ENCODE peak calls at places on chromosomes 2 and 18, in seven cellular contexts. V, T, M, D, L, U and E are unnamed samples.
A peak's percentile ranks its signal among the peaks of the same experiment; 100 is the strongest.

GRCh38 chr18:58954986-58955385 is 90.3 kb downstream of the ZNF532 start:
- DNase-seq in V (no peak), U (no peak), M (no peak), L (no peak), T (no peak), D (no peak), E (no peak)

GRCh38 chr2:191582355-191582754 is 95.6 kb upstream of the NABP1 start:
- DNase-seq in L (no peak), T (no peak), V (peak; percentile 96), U (no peak), M (no peak), D (no peak), E (no peak)

GRCh38 chr2:145123606-145124005 is 603.7 kb upstream of the ZEB2 start:
- DNase-seq in V (no peak), M (peak; percentile 9), D (peak; percentile 56), L (peak; percentile 63), T (no peak), U (no peak), E (no peak)

GRCh38 chr18:70329076-70329475 is 40.2 kb downstream of the SOCS6 start:
- DNase-seq in V (no peak), D (no peak), M (no peak), L (no peak), T (no peak), U (no peak), E (no peak)

GRCh38 chr2:165959371-165959770 is 5.8 kb upstream of the TTC21B start:
- DNase-seq in T (no peak), L (no peak), D (no peak), V (no peak), M (no peak), U (no peak), E (no peak)

GRCh38 chr18:30623401-30624065 is 419.0 kb downstream of the DSC3 start:
- DNase-seq in T (no peak), U (no peak), V (peak; percentile 70), L (no peak), M (no peak), D (no peak), E (no peak)

GRCh38 chr18:59874166-59874565 is 25.6 kb upstream of the PMAIP1 start:
- DNase-seq in V (peak; percentile 74), U (no peak), T (no peak), D (no peak), L (no peak), M (no peak), E (no peak)

GRCh38 chr18:79529991-79530390 is 134.3 kb downstream of the NFATC1 start:
- DNase-seq in M (no peak), T (no peak), L (no peak), D (peak; percentile 49), U (no peak), V (no peak), E (no peak)

GRCh38 chr2:58702302-58702696 is 461.2 kb upstream of the FANCL start:
- DNase-seq in L (no peak), M (no peak), T (no peak), V (peak; percentile 79), U (no peak), D (no peak), E (no peak)

GRCh38 chr18:69845588-69846506 is 101.8 kb downstream of the CD226 start:
- DNase-seq in M (no peak), V (no peak), L (peak; percentile 7), D (no peak), T (no peak), U (no peak), E (no peak)

GRCh38 chr2:121881950-121882349 is 126.5 kb downstream of the TSN start:
- DNase-seq in L (no peak), M (no peak), V (no peak), T (no peak), U (no peak), D (no peak), E (no peak)

GRCh38 chr2:64386676-64387075 is 67.3 kb upstream of the LGALSL start:
- DNase-seq in L (no peak), V (no peak), D (no peak), M (no peak), U (no peak), T (no peak), E (no peak)

GRCh38 chr18:57025525-57025924 is 121.4 kb upstream of the BOD1L2 start:
- DNase-seq in M (no peak), V (no peak), U (no peak), L (no peak), T (no peak), D (no peak), E (no peak)

GRCh38 chr2:69946351-69947077 is 14.9 kb downstream of the ASPRV1 start:
- DNase-seq in L (no peak), V (peak; percentile 95), D (no peak), T (no peak), M (no peak), U (no peak), E (no peak)

GRCh38 chr2:176138526-176139169 is 9.1 kb downstream of the HOXD8 start:
- DNase-seq in D (no peak), L (no peak), T (no peak), U (no peak), V (no peak), M (no peak), E (no peak)

GRCh38 chr2:97748397-97748796 is 35.0 kb downstream of the ZAP70 start:
- DNase-seq in U (no peak), T (peak; percentile 75), V (peak; percentile 25), D (no peak), M (no peak), L (peak; percentile 71), E (no peak)

GRCh38 chr2:45331034-45331786 is 279.9 kb downstream of the SRBD1 start:
- DNase-seq in V (peak; percentile 56), D (no peak), L (no peak), T (no peak), U (peak; percentile 58), M (no peak), E (no peak)

GRCh38 chr2:24469148-24469547 is 21.9 kb upstream of the NCOA1 start:
- DNase-seq in U (no peak), V (no peak), L (no peak), M (no peak), T (no peak), D (no peak), E (no peak)

GRCh38 chr2:140011287-140011686 is 1231.1 kb upstream of the NXPH2 start:
- DNase-seq in U (no peak), T (no peak), L (no peak), M (no peak), D (no peak), V (no peak), E (no peak)

GRCh38 chr2:175154670-175155082 is 13.3 kb downstream of the ATF2 start:
- DNase-seq in D (no peak), T (no peak), V (peak; percentile 93), U (no peak), L (no peak), M (no peak), E (no peak)

GRCh38 chr18:10234912-10235439 is 219.5 kb upstream of the APCDD1 start:
- DNase-seq in L (peak; percentile 35), D (no peak), M (no peak), T (no peak), V (no peak), U (no peak), E (peak; percentile 62)

GRCh38 chr18:54233228-54233625 is 8.8 kb upstream of the MBD2 start:
- DNase-seq in T (no peak), V (no peak), D (no peak), U (no peak), L (no peak), M (no peak), E (no peak)

GRCh38 chr2:39778233-39778632 is 825 bp downstream of the THUMPD2 start:
- DNase-seq in D (no peak), L (no peak), V (no peak), M (no peak), T (no peak), U (no peak), E (no peak)

GRCh38 chr18:45334188-45334587 is 281.1 kb upstream of the SLC14A2 start:
- DNase-seq in L (no peak), U (no peak), V (no peak), M (no peak), D (no peak), T (no peak), E (no peak)

GRCh38 chr18:41391616-41392610 is 563.1 kb upstream of the PIK3C3 start:
- DNase-seq in M (peak; percentile 12), V (peak; percentile 54), U (peak; percentile 24), D (peak; percentile 69), T (peak; percentile 85), L (peak; percentile 87), E (no peak)

GRCh38 chr2:159713691-159714585 is 1.6 kb downstream of the MARCHF7 start:
- DNase-seq in D (no peak), L (peak; percentile 15), T (no peak), V (peak; percentile 75), M (no peak), U (no peak), E (no peak)
- TF ChIP-seq CTCF in D (no peak), L (peak; percentile 14), T (no peak), V (no peak), M (no peak), U (no peak), E (no peak)

DNA sequence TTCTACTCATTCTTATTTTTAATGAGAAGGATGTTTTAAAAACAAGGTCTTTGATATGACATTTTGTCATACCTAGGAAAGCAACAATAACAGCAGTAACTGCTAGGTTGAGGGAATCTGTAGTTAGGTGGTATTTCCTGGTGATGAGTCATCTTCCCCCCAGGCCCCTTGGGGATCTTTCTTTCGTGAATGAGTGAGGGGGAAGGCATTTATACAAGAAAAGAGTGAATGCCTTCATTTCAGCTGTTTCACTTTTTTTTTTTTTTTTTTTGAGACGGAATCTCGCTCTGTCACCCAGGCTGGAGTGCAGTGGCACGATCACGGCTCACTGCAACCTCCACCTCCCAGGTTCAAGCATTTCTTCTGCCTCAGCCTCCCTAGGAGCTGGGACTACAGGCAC is 108.6 kb downstream of the MAP4K4 start:
- DNase-seq in U (no peak), M (no peak), T (no peak), V (peak; percentile 71), D (no peak), L (no peak), E (no peak)
- H3K4me1 ChIP-seq in U (no peaks in the 10 kb centered on the region), M (peaks cover 35% of the 10 kb centered on the region), T (peaks cover 42% of the 10 kb centered on the region), V (peaks cover 34% of the 10 kb centered on the region), D (peaks cover 29% of the 10 kb centered on the region), L (peaks cover 31% of the 10 kb centered on the region), E (peaks cover 28% of the 10 kb centered on the region)

DNA sequence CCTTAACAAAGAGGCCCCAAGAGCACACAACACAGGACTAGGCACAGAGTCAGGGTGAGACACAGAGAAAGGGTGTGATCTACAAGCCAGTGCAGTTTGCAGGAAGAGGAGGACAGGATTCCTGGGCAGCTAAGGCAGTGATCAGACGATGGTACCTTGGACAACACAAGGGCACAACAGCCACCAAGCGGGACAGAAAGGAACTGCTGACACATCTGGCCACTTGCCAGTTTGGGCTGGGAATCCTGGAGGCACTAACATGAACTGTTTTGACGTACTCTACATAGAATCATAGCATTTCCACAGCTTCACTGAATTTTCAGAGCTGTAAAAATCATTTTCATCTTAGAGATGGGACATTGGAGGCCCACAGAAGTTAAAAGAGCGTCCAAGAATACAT is 221.5 kb upstream of the SLC35G4 start:
- DNase-seq in T (peak; percentile 46), U (peak; percentile 75), D (no peak), V (peak; percentile 73), M (peak; percentile 73), L (peak; percentile 80), E (no peak)
- TF ChIP-seq CTCF in T (peak; percentile 38), U (peak; percentile 43), D (peak; percentile 22), V (peak; percentile 52), M (peak; percentile 62), L (peak; percentile 37), E (no peak)

DNA sequence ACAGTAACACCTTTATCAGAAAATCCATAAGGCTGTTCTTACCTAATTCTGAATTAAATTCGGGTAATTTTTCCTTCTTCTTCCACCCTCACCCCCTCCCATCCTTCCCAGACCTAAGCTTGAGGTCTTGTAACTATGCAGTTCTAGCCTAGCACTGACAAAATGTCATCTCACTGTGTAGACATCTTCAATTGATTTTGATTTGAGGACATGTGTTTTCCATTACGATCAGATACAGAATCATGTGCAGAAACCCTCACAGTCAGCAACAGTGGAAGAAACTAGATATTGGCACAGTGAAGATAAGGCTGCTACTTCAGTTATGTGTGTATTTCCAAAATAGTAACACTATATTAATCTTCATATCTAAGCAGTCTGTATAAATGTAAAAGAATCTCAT is 244.6 kb downstream of the THSD7B start:
- DNase-seq in L (no peak), T (no peak), M (no peak), D (no peak), U (no peak), V (no peak), E (no peak)
- H3K4me1 ChIP-seq in L (no peaks in the 10 kb centered on the region), T (no peaks in the 10 kb centered on the region), M (no peaks in the 10 kb centered on the region), D (no peaks in the 10 kb centered on the region), U (no peaks in the 10 kb centered on the region), V (no peaks in the 10 kb centered on the region), E (no peaks in the 10 kb centered on the region)